ENCODE peak calls at places on chromosomes 11 and 22, in six cellular contexts. Y, E, G, P, B and A are unnamed samples.

GRCh38 chr11:109422755-109423113 is 744 bp downstream of the C11orf87 start:
- DNase-seq in Y (no peak), E (no peak), G (no peak), P (no peak), B (no peak), A (no peak)

GRCh38 chr11:37280194-37280593 is 682.2 kb upstream of the RAG2 start:
- DNase-seq in Y (no peak), E (no peak), G (no peak), P (no peak), B (no peak), A (no peak)

GRCh38 chr11:68406318-68407313 is 53.9 kb upstream of the PPP6R3 start:
- DNase-seq in Y (peak), E (no peak), G (no peak), P (peak), B (no peak), A (no peak)

GRCh38 chr22:19666663-19667593 is 47.4 kb upstream of the SEPTIN5 start:
- DNase-seq in Y (no peak), E (peak), G (no peak), P (peak), B (no peak), A (no peak)

GRCh38 chr11:57205046-57205671 is 23.4 kb downstream of the LRRC55 start:
- DNase-seq in Y (no peak), E (no peak), G (no peak), P (no peak), B (no peak), A (peak)

GRCh38 chr11:57751676-57752253 is at the start of gene BTBD18:
- DNase-seq in Y (peak), E (no peak), G (peak), P (peak), B (no peak), A (peak)

GRCh38 chr11:43508511-43508918 is 149.8 kb downstream of the TTC17 start:
- DNase-seq in Y (no peak), E (no peak), G (no peak), P (no peak), B (no peak), A (peak)

GRCh38 chr22:26174280-26174679 is 5.0 kb downstream of the SEZ6L start:
- DNase-seq in Y (peak), E (no peak), G (peak), P (no peak), B (no peak), A (peak)

GRCh38 chr11:46977038-46977818 is 40.7 kb downstream of the CSTPP1 start:
- DNase-seq in Y (peak), E (no peak), G (no peak), P (no peak), B (no peak), A (no peak)

GRCh38 chr22:47171441-47172221 is 409.2 kb downstream of the TBC1D22A start:
- DNase-seq in Y (no peak), E (no peak), G (no peak), P (no peak), B (no peak), A (no peak)

GRCh38 chr11:111935331-111936044 is 1.7 kb upstream of the DIXDC1 start:
- DNase-seq in Y (peak), E (no peak), G (no peak), P (no peak), B (no peak), A (peak)

GRCh38 chr22:24183321-24184031 is 2.2 kb downstream of the SUSD2 start:
- DNase-seq in Y (no peak), E (no peak), G (no peak), P (no peak), B (no peak), A (no peak)

GRCh38 chr11:38014405-38014804 is 1416.4 kb upstream of the RAG2 start:
- DNase-seq in Y (no peak), E (no peak), G (no peak), P (no peak), B (no peak), A (no peak)

GRCh38 chr11:78424334-78425270 is 7.0 kb upstream of the GAB2 start:
- DNase-seq in Y (no peak), E (no peak), G (no peak), P (peak), B (peak), A (peak)

GRCh38 chr11:33040127-33040861 is 922 bp downstream of the TCP11L1 start:
- DNase-seq in Y (no peak), E (peak), G (peak), P (no peak), B (no peak), A (no peak)

GRCh38 chr11:118902336-118903203 is 18.9 kb downstream of the CXCR5 start:
- DNase-seq in Y (no peak), E (no peak), G (no peak), P (no peak), B (no peak), A (no peak)

GRCh38 chr11:125368757-125369156 is 127.3 kb downstream of the FEZ1 start:
- DNase-seq in Y (no peak), E (no peak), G (no peak), P (no peak), B (no peak), A (no peak)

GRCh38 chr11:65078151-65078550 is 5.7 kb downstream of the CDCA5 start:
- DNase-seq in Y (peak), E (peak), G (peak), P (peak), B (no peak), A (peak)

GRCh38 chr22:50739894-50740293 is 1.9 kb downstream of the ACR start:
- DNase-seq in Y (no peak), E (no peak), G (no peak), P (no peak), B (no peak), A (no peak)

GRCh38 chr22:44586337-44586990 is 88.4 kb upstream of the RTL6 start:
- DNase-seq in Y (no peak), E (no peak), G (no peak), P (no peak), B (no peak), A (no peak)

GRCh38 chr11:46119053-46119351 is 2.3 kb downstream of the PHF21A start:
- DNase-seq in Y (no peak), E (no peak), G (no peak), P (no peak), B (no peak), A (no peak)

GRCh38 chr22:34588893-34589545 is 476.9 kb upstream of the ISX start:
- DNase-seq in Y (no peak), E (peak), G (no peak), P (no peak), B (no peak), A (no peak)

GRCh38 chr11:4443479-4443878 is 5.6 kb upstream of the OR52K2 start:
- DNase-seq in Y (no peak), E (no peak), G (no peak), P (no peak), B (no peak), A (no peak)

GRCh38 chr11:57513446-57513795 is 2.1 kb downstream of the SLC43A1 start:
- DNase-seq in Y (no peak), E (no peak), G (no peak), P (no peak), B (no peak), A (peak)

GRCh38 chr11:67345949-67346819 is 7.2 kb downstream of the POLD4 start:
- DNase-seq in Y (peak), E (no peak), G (peak), P (peak), B (peak), A (peak)

GRCh38 chr11:9386901-9387300 is 2.4 kb downstream of the IPO7 start:
- DNase-seq in Y (no peak), E (no peak), G (no peak), P (no peak), B (no peak), A (peak)

GRCh38 chr11:17230867-17231851 is 23.4 kb upstream of the PIK3C2A start:
- DNase-seq in Y (no peak), E (no peak), G (no peak), P (no peak), B (peak), A (peak)

GRCh38 chr11:129320485-129320884 is 55.2 kb upstream of the BARX2 start:
- DNase-seq in Y (peak), E (no peak), G (no peak), P (no peak), B (no peak), A (no peak)

GRCh38 chr11:120974980-120975379 is 48.9 kb upstream of the TBCEL start:
- DNase-seq in Y (no peak), E (no peak), G (no peak), P (peak), B (no peak), A (no peak)

GRCh38 chr11:120974466-120974865 is 49.4 kb upstream of the TBCEL start:
- DNase-seq in Y (no peak), E (no peak), G (no peak), P (no peak), B (no peak), A (no peak)

GRCh38 chr11:120973501-120973900 is 50.4 kb upstream of the TBCEL start:
- DNase-seq in Y (no peak), E (no peak), G (no peak), P (no peak), B (no peak), A (no peak)

GRCh38 chr11:120969993-120970392 is 53.9 kb upstream of the TBCEL start:
- DNase-seq in Y (no peak), E (no peak), G (no peak), P (no peak), B (no peak), A (no peak)

DNA sequence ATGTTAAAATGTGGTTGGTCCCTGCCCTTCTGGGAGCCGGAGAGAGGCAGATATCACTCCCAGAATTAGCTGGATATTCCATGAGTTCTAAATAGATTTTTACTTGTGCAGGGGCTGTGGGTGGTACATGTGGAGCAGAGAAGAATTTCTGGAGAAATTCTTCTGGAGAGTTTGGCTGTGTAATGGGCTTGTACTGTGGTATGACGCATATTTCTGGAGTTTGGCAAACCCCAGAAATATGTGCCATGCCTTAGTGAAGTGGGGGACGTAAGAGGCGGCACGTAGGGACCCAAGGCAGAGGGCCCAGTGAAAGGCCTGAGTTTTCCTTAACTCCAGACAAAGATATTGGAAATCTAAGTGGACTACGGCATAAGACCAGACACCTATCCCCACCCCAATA is 51.3 kb upstream of the TBCEL start:
- DNase-seq in Y (no peak), E (no peak), G (no peak), P (no peak), B (no peak), A (no peak)
- TF ChIP-seq MYC in Y (no peak), E (no peak), G (no peak), P (no peak), B (no peak), A (no peak)

DNA sequence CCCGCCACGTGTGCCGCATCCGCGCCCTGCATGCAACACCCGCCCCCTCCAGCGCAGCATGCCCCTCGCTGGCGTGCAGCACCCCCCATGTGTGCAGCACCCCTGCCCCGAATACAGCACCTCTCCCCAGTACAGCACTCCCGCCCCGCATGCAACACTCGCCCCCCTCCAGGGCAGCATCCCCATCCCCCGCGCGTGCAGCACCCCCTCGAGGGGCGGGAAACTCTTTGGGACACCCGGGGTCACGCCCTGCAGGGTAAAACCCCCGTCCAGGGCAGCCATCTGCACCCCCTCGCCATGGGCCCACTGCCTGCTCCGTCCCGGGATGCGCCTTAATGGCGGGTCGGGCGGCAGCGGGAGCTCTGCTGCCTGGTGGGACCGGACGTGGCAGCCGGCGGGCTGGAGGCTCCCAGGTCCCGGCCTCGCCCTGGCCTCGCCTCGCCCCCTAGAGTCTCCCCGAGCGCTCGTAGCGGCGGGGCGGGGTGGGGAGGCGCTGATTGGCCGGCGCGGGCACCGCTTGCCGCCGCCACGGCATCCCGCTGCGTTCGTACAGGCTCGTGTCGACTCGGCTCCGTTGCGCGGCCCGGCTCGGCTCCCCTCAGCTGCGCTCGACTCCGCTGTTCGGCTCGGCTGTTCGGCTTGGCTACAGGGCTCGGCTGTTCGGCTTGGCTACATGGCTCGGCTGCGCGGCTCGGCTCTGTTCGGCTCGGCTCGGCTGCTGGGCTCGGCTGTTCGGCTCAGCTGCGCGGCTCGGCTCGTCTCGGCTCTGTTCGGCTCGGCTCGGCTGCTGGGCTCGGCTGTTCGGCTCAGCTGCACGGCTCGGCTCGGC is 417 bp upstream of the BRSK2 start:
- DNase-seq in Y (peak), E (peak), G (peak), P (peak), B (peak), A (no peak)
- TF ChIP-seq MYC in Y (no peak), E (no peak), G (no peak), P (no peak), B (no peak), A (no peak)

DNA sequence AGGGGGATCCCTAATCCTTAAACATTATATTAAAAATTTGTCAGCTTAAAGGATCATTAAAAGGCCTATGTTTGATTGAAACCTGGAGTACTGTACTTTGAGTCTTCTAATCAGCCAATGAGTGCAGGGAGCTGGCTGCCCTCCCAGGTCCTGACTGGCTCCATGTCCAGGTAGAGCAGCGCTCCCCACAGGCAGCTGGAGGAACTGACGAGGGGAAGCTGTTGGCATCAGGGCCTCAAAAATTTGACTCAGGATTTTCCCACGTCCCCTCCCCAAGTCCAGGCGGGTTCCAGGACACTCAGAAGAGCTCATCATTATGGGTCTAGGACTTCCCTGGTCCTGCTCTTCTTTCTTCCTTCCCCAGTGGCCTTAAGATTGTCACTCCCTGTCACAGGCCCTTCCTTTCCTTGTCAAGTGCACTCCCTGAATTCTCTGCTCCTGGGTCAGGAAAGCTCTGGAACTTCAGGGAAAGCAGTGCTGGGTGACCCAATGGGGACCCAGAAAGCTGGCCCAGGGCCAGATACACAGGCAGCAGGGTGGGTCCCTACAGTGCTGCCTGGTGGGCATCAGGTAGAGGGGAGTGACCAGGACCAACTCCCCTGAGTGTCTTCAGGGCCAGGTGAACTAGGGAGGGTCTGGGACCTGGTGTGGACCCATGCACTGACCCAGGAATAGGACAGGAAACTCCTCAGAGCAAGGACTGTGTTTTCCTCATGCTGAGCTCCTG is 65.5 kb downstream of the GGTLC2 start:
- DNase-seq in Y (no peak), E (peak), G (no peak), P (no peak), B (no peak), A (peak)
- TF ChIP-seq MYC in Y (no peak), E (no peak), G (no peak), P (no peak), B (no peak), A (no peak)

GRCh38 chr11:5689551-5689983 is at the start of gene TRIM22:
- DNase-seq in Y (no peak), E (no peak), G (no peak), P (peak), B (peak), A (peak)
- TF ChIP-seq MYC in Y (no peak), E (no peak), G (no peak), P (no peak), B (no peak), A (no peak)

DNA sequence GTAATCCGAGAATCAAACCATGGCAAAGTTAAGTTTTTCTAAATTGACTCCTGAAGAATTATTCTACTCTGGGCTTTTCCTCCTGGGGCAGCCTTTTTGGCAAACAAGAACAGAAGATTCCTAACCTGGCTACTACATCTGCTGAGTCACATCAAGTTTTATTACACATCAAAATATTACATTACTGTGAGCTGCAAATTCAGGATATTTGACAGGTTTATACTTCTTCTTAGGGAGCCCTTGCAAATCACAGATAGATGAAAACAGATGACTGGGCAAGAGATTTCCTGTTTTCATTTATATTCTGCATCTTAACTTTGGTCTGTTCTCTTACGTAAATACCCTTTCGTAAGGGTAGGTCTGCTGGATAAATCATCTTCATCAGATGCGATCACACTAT is 23.6 kb downstream of the XRRA1 start:
- DNase-seq in Y (no peak), E (no peak), G (no peak), P (no peak), B (no peak), A (no peak)
- TF ChIP-seq MYC in Y (no peak), E (no peak), G (no peak), P (no peak), B (no peak), A (no peak)

GRCh38 chr22:49723478-49724029 is 104.1 kb downstream of the BRD1 start:
- DNase-seq in Y (no peak), E (no peak), G (no peak), P (no peak), B (no peak), A (no peak)
- TF ChIP-seq MYC in Y (no peak), E (no peak), G (no peak), P (no peak), B (no peak), A (no peak)

GRCh38 chr11:61082931-61083531 is 19.3 kb upstream of the CD5 start:
- DNase-seq in Y (no peak), E (no peak), G (no peak), P (no peak), B (no peak), A (no peak)
- TF ChIP-seq MYC in Y (no peak), E (no peak), G (no peak), P (no peak), B (no peak), A (no peak)

DNA sequence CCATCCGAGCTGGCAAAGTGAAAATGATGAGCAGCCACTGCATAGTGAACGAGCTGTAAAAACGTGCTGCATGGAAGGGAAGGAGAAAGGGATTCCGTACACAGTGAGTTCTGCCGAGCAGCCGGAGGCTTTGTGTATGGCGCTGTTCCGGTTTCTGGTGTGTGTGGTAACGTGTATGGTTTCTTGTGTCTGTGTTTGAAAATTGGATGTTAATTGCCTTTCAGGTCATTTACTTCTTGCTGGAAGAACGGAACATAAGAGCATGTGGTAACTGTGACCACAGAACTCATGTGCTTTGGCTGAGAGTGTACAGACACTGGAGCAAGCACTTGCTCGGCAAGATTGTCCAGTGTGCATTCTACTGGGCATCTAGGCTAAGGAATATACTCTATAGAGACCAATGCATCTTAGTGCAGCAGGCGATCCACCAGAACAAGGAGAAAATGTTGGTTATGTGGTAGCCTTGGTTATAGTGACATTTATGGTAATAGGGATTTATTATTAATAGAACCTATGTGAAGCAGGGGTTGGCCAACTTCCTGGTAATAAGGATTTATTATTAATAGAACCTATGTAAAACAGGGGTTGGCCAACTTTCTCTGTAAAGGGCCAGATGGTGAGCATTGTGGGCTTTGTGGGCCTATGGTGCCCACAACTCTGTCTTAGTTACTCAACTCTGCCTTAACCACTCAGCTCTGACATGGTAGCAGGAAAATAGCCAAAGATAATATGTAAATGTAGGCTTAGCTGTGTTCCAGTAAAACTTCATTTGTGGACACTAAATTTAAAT is 49.2 kb downstream of the GRAMD1B start:
- DNase-seq in Y (no peak), E (no peak), G (no peak), P (no peak), B (peak), A (peak)
- TF ChIP-seq MYC in Y (no peak), E (no peak), G (no peak), P (no peak), B (no peak), A (peak)